ENCODE peak calls at places on chromosome 11, in six cellular contexts. I is left lung; N is stimulated activated CD8-positive, alpha-beta memory T cell treated with anti-CD3 and anti-CD28 coated beads, Interleukin-4, amount 100 ng/mL, for 24 hours; Y is nucleus accumbens; E is HT1080; D is HFF-Myc. M is an unnamed sample.
A peak's percentile ranks its signal among the peaks of the same experiment; 100 is the strongest.

GRCh38 chr11:17277024-17277584 is 565 bp downstream of the NUCB2 start:
- DNase-seq in I (no peak), N (no peak), Y (no peak), E (peak; percentile 49), D (no peak), M (no peak)

GRCh38 chr11:47905358-47906059 is 57.4 kb upstream of the NUP160 start:
- DNase-seq in I (no peak), N (no peak), Y (no peak), E (peak; percentile 95), D (no peak), M (no peak)

GRCh38 chr11:104134760-104135159 is 29.2 kb downstream of the PDGFD start:
- DNase-seq in I (no peak), N (no peak), Y (no peak), E (peak; percentile 65), D (no peak), M (no peak)

GRCh38 chr11:134385774-134386565 is 26.1 kb downstream of the B3GAT1 start:
- DNase-seq in I (no peak), N (no peak), Y (peak; percentile 44), E (no peak), D (no peak), M (peak; percentile 46)

GRCh38 chr11:65291613-65292012 is 23.1 kb upstream of the CDC42EP2 start:
- DNase-seq in I (no peak), N (no peak), Y (peak; percentile 84), E (peak; percentile 53), D (no peak), M (peak; percentile 80)

GRCh38 chr11:126879516-126879915 is 121.1 kb downstream of the KIRREL3 start:
- DNase-seq in I (no peak), N (no peak), Y (no peak), E (no peak), D (no peak), M (no peak)

GRCh38 chr11:124633355-124633754 is 10.7 kb downstream of the TBRG1 start:
- DNase-seq in I (no peak), N (no peak), Y (no peak), E (no peak), D (no peak), M (no peak)

GRCh38 chr11:119025099-119025473 is 5.6 kb downstream of the SLC37A4 start:
- DNase-seq in I (no peak), N (no peak), Y (no peak), E (no peak), D (no peak), M (no peak)

GRCh38 chr11:133844217-133844616 is 1.1 kb downstream of the SPATA19 start:
- DNase-seq in I (no peak), N (no peak), Y (no peak), E (no peak), D (no peak), M (no peak)

GRCh38 chr11:31655483-31655882 is 145.9 kb downstream of the ELP4 start:
- DNase-seq in I (no peak), N (no peak), Y (no peak), E (peak; percentile 94), D (no peak), M (no peak)

GRCh38 chr11:45670386-45671135 is 5.1 kb upstream of the CHST1 start:
- DNase-seq in I (no peak), N (no peak), Y (no peak), E (no peak), D (no peak), M (no peak)

GRCh38 chr11:75270896-75271415 is 30.4 kb downstream of the TPBGL start:
- DNase-seq in I (peak; percentile 2), N (no peak), Y (no peak), E (peak; percentile 13), D (no peak), M (no peak)

GRCh38 chr11:1109918-1110705 is 35.4 kb downstream of the MUC2 start:
- DNase-seq in I (no peak), N (no peak), Y (no peak), E (no peak), D (no peak), M (no peak)

GRCh38 chr11:68371176-68372041 is 59.0 kb downstream of the LRP5 start:
- DNase-seq in I (no peak), N (no peak), Y (no peak), E (no peak), D (no peak), M (no peak)

GRCh38 chr11:13772223-13773046 is 104.0 kb downstream of the FAR1 start:
- DNase-seq in I (no peak), N (no peak), Y (no peak), E (peak; percentile 57), D (peak; percentile 30), M (no peak)

M was measured in anterior cingulate cortex.